ENCODE peak calls at places on chromosomes 4 and X, in five cellular contexts. H, L, N, E and Z are unnamed samples.

GRCh38 chrX:14936561-14936960 is 63.3 kb downstream of the MOSPD2 start:
- DNase-seq in H (peak; percentile 30), L (no peak), N (no peak), E (no peak), Z (no peak)

GRCh38 chrX:53049127-53049517 is 533 bp downstream of the GPR173 start:
- DNase-seq in H (no peak), L (peak; percentile 50), N (no peak), E (no peak), Z (no peak)

GRCh38 chr4:164779811-164780216 is 25.9 kb downstream of the SMIM31 start:
- DNase-seq in H (no peak), L (peak; percentile 85), N (no peak), E (no peak), Z (no peak)

GRCh38 chr4:85610450-85610849 is 135.5 kb downstream of the ARHGAP24 start:
- DNase-seq in H (no peak), L (no peak), N (no peak), E (no peak), Z (no peak)

GRCh38 chrX:63922221-63922620 is 137.2 kb upstream of the ARHGEF9 start:
- DNase-seq in H (peak; percentile 1), L (no peak), N (no peak), E (no peak), Z (no peak)

GRCh38 chr4:107453231-107453630 is 266.8 kb downstream of the PAPSS1 start:
- DNase-seq in H (no peak), L (no peak), N (no peak), E (no peak), Z (no peak)

GRCh38 chrX:16903274-16904019 is 33.3 kb upstream of the RBBP7 start:
- DNase-seq in H (no peak), L (no peak), N (no peak), E (no peak), Z (no peak)

GRCh38 chr4:164446516-164446915 is 307.4 kb upstream of the SMIM31 start:
- DNase-seq in H (no peak), L (no peak), N (no peak), E (no peak), Z (no peak)

GRCh38 chr4:76579596-76580375 is 144.8 kb downstream of the SHROOM3 start:
- DNase-seq in H (no peak), L (no peak), N (no peak), E (no peak), Z (no peak)

GRCh38 chrX:154013614-154014360 is 5.9 kb downstream of the IRAK1 start:
- DNase-seq in H (no peak), L (peak; percentile 76), N (no peak), E (no peak), Z (no peak)

GRCh38 chr4:1278336-1278670 is 11.4 kb upstream of the MAEA start:
- DNase-seq in H (no peak), L (no peak), N (no peak), E (no peak), Z (no peak)

GRCh38 chr4:168825975-168826374 is 184.1 kb downstream of the CBR4 start:
- DNase-seq in H (no peak), L (no peak), N (no peak), E (no peak), Z (no peak)

GRCh38 chrX:3697701-3698279 is 15.7 kb downstream of the PRKX start:
- DNase-seq in H (peak; percentile 95), L (peak; percentile 53), N (no peak), E (no peak), Z (no peak)

GRCh38 chr4:187135878-187136277 is 412.2 kb upstream of the FAT1 start:
- DNase-seq in H (no peak), L (no peak), N (no peak), E (no peak), Z (no peak)

GRCh38 chrX:100407784-100408642 is 2.1 kb downstream of the PCDH19 start:
- DNase-seq in H (no peak), L (peak; percentile 60), N (no peak), E (no peak), Z (no peak)

GRCh38 chrX:154812341-154813101 is 7.2 kb upstream of the MPP1 start:
- DNase-seq in H (no peak), L (no peak), N (no peak), E (no peak), Z (no peak)

GRCh38 chr4:2159931-2160330 is 82.0 kb downstream of the HAUS3 start:
- DNase-seq in H (no peak), L (no peak), N (no peak), E (no peak), Z (no peak)

GRCh38 chr4:176838611-176839411 is 46.1 kb upstream of the VEGFC start:
- DNase-seq in H (peak; percentile 59), L (no peak), N (no peak), E (no peak), Z (no peak)

GRCh38 chr4:44736900-44737299 is 10.5 kb upstream of the GNPDA2 start:
- DNase-seq in H (no peak), L (no peak), N (no peak), E (no peak), Z (no peak)

GRCh38 chr4:44740201-44740600 is 13.8 kb upstream of the GNPDA2 start:
- DNase-seq in H (no peak), L (no peak), N (no peak), E (no peak), Z (no peak)

DNA sequence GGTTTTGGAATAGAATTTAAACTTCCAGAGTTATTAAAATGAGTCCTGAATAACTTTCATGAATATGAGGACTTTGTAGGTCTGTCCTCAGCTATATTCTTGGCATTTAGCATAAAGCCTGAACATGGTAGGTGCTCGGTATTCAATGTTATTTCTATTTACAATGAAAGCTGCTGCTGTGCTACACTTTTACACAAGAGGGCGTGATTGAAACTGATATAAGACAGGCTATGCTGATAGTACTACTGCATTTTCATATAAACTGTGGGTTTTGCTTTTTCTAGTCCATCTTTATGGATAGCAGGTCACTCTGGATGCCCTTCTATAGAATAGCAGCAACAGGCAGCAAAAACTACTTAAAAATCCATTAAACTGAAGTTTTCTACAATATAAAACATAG is 12.3 kb upstream of the GNPDA2 start:
- DNase-seq in H (no peak), L (no peak), N (no peak), E (no peak), Z (no peak)
- TF ChIP-seq CTCF in H (peak; percentile 50), L (peak; percentile 56), N (no peak), E (no peak), Z (peak; percentile 58)

DNA sequence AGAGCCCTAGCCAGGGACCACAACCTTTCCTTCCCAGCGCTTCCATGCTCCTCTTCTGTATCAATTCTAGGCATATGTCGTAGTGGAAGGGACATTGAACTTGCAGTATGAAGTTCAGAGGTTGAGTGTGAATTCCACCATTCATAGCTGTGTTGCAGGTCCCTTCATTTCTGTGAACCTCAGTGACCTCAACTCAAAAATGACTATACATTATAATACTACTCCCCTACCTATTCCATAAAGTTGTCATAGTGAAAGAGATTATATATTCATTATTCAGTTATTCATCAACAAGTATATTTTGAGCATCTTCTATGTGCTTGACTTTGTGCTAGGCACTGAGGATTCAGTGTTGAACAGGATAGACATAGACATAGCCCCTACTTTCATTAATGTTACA is 28.0 kb downstream of the SH3BGRL start:
- DNase-seq in H (no peak), L (no peak), N (no peak), E (no peak), Z (no peak)
- TF ChIP-seq CTCF in H (no peak), L (no peak), N (no peak), E (no peak), Z (no peak)

DNA sequence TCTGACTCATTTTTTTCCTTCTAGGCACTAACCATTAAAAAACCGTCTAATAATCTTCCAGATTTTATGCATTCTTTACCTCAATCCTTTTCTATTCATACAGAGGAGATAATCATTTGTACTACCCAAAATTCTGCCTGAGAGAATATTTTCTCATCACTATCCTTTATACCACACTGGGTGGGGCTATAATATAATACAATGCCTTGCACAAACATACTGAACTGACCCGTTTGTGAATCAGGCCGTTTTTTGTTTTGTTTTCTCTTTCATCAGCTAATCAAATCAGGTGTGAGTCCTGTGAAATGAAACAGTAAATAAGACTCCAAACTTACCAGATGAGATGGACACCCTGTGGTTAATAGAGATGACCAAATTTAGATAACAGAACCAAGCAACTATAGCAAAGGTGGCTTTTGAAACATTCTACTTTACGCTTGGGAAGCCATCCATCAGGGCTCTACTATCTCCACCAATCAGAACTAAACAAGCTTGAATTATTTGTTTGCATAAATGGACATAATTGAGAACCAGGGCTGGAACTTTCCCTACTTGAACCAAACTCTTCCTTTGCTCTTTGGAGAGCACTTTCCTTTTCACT is 573.0 kb downstream of the GABRG1 start:
- DNase-seq in H (no peak), L (no peak), N (no peak), E (no peak), Z (no peak)
- TF ChIP-seq CTCF in H (peak; percentile 25), L (no peak), N (no peak), E (peak; percentile 33), Z (no peak)

DNA sequence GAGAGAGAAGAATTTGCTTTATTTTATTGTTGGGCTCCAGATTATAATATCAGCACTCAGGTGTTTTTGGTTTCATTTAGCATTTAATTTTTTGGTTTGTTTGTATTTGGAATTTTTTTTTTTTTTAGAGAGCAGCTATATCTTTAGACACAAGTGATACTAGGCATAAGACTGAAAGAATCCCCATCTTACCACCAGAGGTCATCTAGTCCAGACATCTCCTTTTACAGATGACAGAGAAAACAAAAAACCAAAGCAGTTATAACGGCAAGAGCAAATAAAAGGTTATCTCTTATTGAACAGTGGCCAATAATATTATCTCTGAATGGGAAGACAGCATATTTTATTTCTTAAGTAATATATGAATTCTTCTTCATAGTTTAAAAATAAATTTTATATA is 22.8 kb downstream of the USP38 start:
- DNase-seq in H (no peak), L (no peak), N (no peak), E (no peak), Z (no peak)
- TF ChIP-seq CTCF in H (peak; percentile 43), L (peak; percentile 71), N (no peak), E (peak; percentile 47), Z (peak; percentile 62)

DNA sequence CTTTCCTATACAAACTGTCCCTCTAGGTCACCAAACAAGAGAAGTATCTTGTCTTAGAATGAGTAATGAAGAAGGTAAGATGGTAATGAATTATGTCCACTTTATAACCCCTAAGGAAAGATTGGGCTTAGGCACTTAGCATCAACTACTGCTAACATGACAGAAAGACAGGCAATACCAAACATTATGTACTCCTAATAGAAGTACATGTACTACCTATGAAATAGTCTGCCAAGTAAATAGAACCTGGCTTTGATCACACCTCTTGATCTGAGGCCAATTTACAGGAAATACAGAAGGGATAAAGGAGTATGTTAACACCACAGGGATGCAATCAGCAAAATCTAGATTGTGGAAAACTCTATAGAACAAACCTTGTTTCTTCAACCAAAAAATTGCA is 14.1 kb upstream of the PCYT1B start:
- DNase-seq in H (no peak), L (no peak), N (no peak), E (no peak), Z (no peak)
- TF ChIP-seq CTCF in H (no peak), L (no peak), N (no peak), E (no peak), Z (no peak)

GRCh38 chr4:82213485-82214162 is 160.2 kb downstream of the HNRNPD start:
- DNase-seq in H (no peak), L (no peak), N (no peak), E (no peak), Z (no peak)

GRCh38 chr4:82215800-82216199 is 158.0 kb downstream of the HNRNPD start:
- DNase-seq in H (no peak), L (no peak), N (no peak), E (no peak), Z (no peak)

GRCh38 chr4:82216231-82216630 is 157.6 kb downstream of the HNRNPD start:
- DNase-seq in H (no peak), L (no peak), N (no peak), E (no peak), Z (no peak)

GRCh38 chr4:82219346-82219745 is 154.4 kb downstream of the HNRNPD start:
- DNase-seq in H (no peak), L (no peak), N (no peak), E (no peak), Z (no peak)

GRCh38 chr4:82217986-82218715 is 155.6 kb downstream of the HNRNPD start:
- DNase-seq in H (no peak), L (no peak), N (no peak), E (no peak), Z (no peak)
- TF ChIP-seq CTCF in H (peak; percentile 66), L (peak; percentile 69), N (no peak), E (peak; percentile 11), Z (peak; percentile 55)